ENCODE peak calls at places on chromosome 18, in seven cellular contexts. M is colonic mucosa; G is effector memory CD4-positive, alpha-beta T cell; N is Peyer's patch; I is tibial nerve; J is hepatocyte; W is left ventricle myocardium inferior. O is an unnamed sample.

GRCh38 chr18:58529714-58530354 is 99.1 kb downstream of the ALPK2 start:
- DNase-seq in N (peak; percentile 91), M (peak; percentile 76), J (peak; percentile 73), I (peak; percentile 23), G (peak; percentile 43), W (peak; percentile 49), O (no peak)

GRCh38 chr18:39500320-39500719 is 1934.7 kb upstream of the CELF4 start:
- DNase-seq in N (no peak), M (no peak), J (no peak), I (no peak), W (no peak), G (no peak), O (no peak)

GRCh38 chr18:12076424-12077140 is 17.1 kb upstream of the ANKRD62 start:
- DNase-seq in W (no peak), G (no peak), J (peak; percentile 80), I (no peak), N (no peak), M (no peak), O (peak; percentile 35)

GRCh38 chr18:28331551-28331950 is 154.6 kb upstream of the CDH2 start:
- DNase-seq in I (no peak), N (no peak), W (no peak), J (no peak), M (no peak), G (no peak), O (no peak)

GRCh38 chr18:40413160-40413559 is 1541.9 kb upstream of the PIK3C3 start:
- DNase-seq in M (peak; percentile 24), G (no peak), J (peak; percentile 61), I (no peak), N (no peak), W (no peak), O (no peak)

GRCh38 chr18:55048892-55049291 is 89.6 kb upstream of the CCDC68 start:
- DNase-seq in G (no peak), I (no peak), J (no peak), M (no peak), N (no peak), W (no peak), O (no peak)

GRCh38 chr18:13137041-13137938 is 81.3 kb upstream of the LDLRAD4 start:
- DNase-seq in M (peak; percentile 37), J (no peak), G (no peak), I (no peak), W (peak; percentile 36), N (peak; percentile 69), O (peak; percentile 74)

GRCh38 chr18:11042247-11042646 is 107.1 kb downstream of the PIEZO2 start:
- DNase-seq in M (no peak), G (no peak), I (no peak), W (no peak), N (no peak), J (no peak), O (peak; percentile 61)

GRCh38 chr18:6441201-6441600 is 26.5 kb upstream of the L3MBTL4 start:
- DNase-seq in W (no peak), N (no peak), I (no peak), M (no peak), J (no peak), G (no peak), O (no peak)

GRCh38 chr18:37666986-37667385 is 101.4 kb upstream of the CELF4 start:
- DNase-seq in I (no peak), W (no peak), M (no peak), G (no peak), N (no peak), J (no peak), O (no peak)

DNA sequence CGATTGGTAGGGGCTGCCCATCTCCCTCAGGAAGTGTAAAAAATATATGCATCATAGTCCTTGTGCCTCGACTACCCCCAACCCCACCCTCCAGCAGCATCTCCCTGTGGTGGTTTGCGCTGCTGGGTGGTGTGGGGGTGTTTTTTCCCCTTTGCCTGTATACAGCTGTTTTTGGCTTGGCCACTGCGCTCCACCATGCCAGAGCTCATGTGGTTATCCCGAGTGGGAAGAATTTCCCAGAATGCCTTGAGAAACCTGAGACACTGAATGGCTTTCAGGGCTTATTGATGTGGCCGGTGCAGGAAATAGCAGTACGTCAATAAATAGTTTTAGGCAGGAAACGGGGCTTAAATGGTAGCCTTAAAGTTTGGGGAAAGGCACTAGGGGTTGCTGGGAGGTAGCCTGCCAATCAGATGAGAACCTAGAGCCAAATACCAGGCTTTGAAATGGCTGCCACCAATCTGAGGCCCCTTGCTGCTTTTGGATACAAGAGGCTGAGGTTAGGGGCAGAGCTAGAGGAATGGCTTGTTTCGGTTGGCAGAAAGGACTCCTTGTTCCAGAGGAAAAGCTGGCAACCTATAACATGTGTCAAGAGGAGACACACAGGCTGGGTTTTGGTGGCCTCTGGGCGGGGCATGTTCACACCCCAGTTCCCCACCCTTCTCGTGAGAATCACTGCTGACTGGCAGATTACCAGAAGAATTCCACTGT is 144.1 kb downstream of the SMAD7 start:
- DNase-seq in G (peak; percentile 33), J (no peak), W (peak; percentile 50), I (no peak), M (peak; percentile 27), N (peak; percentile 49), O (no peak)
- H3K36me3 ChIP-seq in G (no peaks in the 10 kb centered on the region), J (no peaks in the 10 kb centered on the region), W (no peaks in the 10 kb centered on the region), I (no peaks in the 10 kb centered on the region), M (no peaks in the 10 kb centered on the region), N (no peaks in the 10 kb centered on the region), O (no peaks in the 10 kb centered on the region)

GRCh38 chr18:76374330-76375281 is 120.4 kb downstream of the ZNF516 start:
- DNase-seq in G (no peak), M (no peak), W (no peak), N (peak; percentile 41), J (no peak), I (no peak), O (peak; percentile 43)
- H3K4me3 ChIP-seq in G (no peak overlapping the region), M (no peak overlapping the region), W (no peak overlapping the region), N (no peak overlapping the region), J (no peak overlapping the region), I (no peak overlapping the region), O (no peak overlapping the region)

DNA sequence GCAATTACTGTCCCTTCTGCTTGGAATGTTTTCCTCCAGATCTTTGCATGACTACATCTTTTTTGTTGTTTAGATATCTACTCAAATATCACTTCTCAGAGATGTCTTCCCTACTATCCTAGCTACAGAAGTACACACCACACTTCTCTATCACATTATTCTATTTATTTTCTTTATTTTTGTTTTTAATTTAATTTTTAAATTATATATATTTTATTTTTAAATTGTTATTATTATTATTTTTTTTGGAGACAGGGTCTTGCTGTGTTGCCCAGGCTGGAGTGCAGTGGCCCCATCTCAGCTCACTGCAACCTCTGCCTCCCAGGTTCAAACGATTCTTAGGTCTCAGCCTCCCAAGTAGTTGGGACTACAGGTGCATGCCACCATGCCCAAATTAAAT is 106.7 kb downstream of the TAF4B start:
- DNase-seq in M (no peak), N (no peak), W (no peak), G (no peak), J (no peak), I (no peak), O (no peak)
- H3K36me3 ChIP-seq in M (no peaks in the 10 kb centered on the region), N (no peaks in the 10 kb centered on the region), W (peaks cover 6% of the 10 kb centered on the region), G (peaks cover 3% of the 10 kb centered on the region), J (no peaks in the 10 kb centered on the region), I (no peaks in the 10 kb centered on the region), O (no peaks in the 10 kb centered on the region)

GRCh38 chr18:31206787-31207381 is 44.2 kb upstream of the DSC1 start:
- DNase-seq in I (no peak), M (peak; percentile 94), W (peak; percentile 46), J (peak; percentile 82), G (no peak), N (peak; percentile 91), O (peak; percentile 74)
- H3K4me3 ChIP-seq in I (no peak overlapping the region), M (no peak overlapping the region), W (peak overlapping the region; percentile 60), J (no peak overlapping the region), G (no peak overlapping the region), N (peak overlapping the region; percentile 28), O (no peak overlapping the region)

GRCh38 chr18:79459946-79460345 is 64.2 kb downstream of the NFATC1 start:
- DNase-seq in N (no peak), I (no peak), W (no peak), J (no peak), M (no peak), G (no peak), O (no peak)
- H3K36me3 ChIP-seq in N (peaks cover 4% of the 10 kb centered on the region), I (no peaks in the 10 kb centered on the region), W (peaks cover 22% of the 10 kb centered on the region), J (no peaks in the 10 kb centered on the region), M (no peaks in the 10 kb centered on the region), G (peaks cover 62% of the 10 kb centered on the region), O (no peaks in the 10 kb centered on the region)

DNA sequence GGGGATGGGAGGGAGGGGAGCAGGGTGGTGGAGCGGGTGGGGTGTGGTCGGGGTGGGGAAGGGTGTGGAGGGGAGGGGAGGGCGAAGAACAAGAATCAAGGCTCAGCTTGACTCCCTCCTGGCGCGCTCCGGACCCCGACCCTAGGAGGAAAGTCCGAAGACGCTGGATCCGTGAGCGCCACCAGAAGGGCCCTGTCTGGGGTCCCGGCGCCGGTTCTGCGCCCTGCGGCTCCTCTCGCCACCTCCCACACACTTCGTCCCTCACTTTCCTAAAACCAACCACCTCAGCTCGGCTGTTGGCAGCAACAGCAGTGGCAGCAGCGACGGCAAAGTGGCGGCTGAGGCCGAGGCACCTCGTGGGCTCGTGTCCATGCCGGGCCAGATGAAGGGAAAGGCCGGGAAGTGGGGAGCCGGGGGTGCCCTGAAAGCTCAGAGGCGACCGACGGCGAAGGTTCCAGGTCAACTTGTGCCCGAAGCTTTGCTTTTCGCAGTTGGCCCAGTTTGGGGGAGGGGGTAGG is 2.1 kb downstream of the KLHL14 start:
- DNase-seq in W (no peak), J (peak; percentile 11), M (peak; percentile 21), N (no peak), G (no peak), I (no peak), O (peak; percentile 9)
- H3K4me3 ChIP-seq in W (peak overlapping the region; percentile 64), J (peak overlapping the region; percentile 60), M (peak overlapping the region; percentile 24), N (peak overlapping the region; percentile 40), G (no peak overlapping the region), I (peak overlapping the region; percentile 17), O (peak overlapping the region; percentile 22)

DNA sequence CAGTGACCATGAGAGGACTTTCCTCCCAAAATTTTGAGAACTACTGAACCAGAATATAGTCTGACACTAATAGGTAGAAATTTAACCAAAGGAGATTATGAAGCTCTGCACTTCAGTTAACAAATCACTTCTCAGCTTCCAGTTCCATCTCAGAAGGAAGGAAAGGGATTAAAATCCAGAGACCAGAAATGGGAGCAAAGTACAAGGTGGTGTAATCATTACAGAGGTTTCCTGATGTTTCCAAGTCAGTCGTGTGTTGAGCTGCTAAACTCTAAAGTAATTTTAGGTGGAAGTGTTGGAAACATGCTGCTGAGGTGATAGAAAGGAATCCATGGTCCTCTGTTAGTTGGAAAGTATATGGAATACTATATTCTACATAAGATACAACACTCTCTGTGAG is 10.8 kb downstream of the TYMS start:
- DNase-seq in N (no peak), J (no peak), I (no peak), G (no peak), W (no peak), M (no peak), O (no peak)
- H3K36me3 ChIP-seq in N (peaks cover 19% of the 10 kb centered on the region), J (peaks cover 2% of the 10 kb centered on the region), I (peaks cover 3% of the 10 kb centered on the region), G (peaks cover 11% of the 10 kb centered on the region), W (peaks cover 38% of the 10 kb centered on the region), M (no peaks in the 10 kb centered on the region), O (peaks cover 25% of the 10 kb centered on the region)

O was measured in GM06990.